ENCODE peak calls at places on chromosomes 16 and 17, in eight cellular contexts. W is ovary; L is BJ; X is stimulated activated CD4-positive, alpha-beta T cell treated with anti-CD3 and anti-CD28 coated beads, Interleukin-1b, Interleukin-23, amount 100 ng/mL, for 1 hour; K is NCI-H2029 treated with DMSO at 0.1 percent for 48 hours; J is ELR; O is activated B cell treated with CpG ODN at 0.5 μM for 24 hours; H is progenitor cell of endocrine pancreas. F is an unnamed sample.

GRCh38 chr17:5838661-5839300 is 231.4 kb upstream of the WSCD1 start:
- DNase-seq in J (no peak), O (no peak), L (no peak), H (no peak), X (no peak), W (no peak), K (no peak), F (no peak)

GRCh38 chr16:84453061-84453752 is 51.3 kb downstream of the MEAK7 start:
- DNase-seq in H (no peak), X (no peak), J (no peak), O (no peak), L (no peak), K (no peak), W (no peak), F (no peak)

GRCh38 chr17:12313786-12314185 is 293.1 kb downstream of the MAP2K4 start:
- DNase-seq in H (no peak), J (no peak), O (no peak), W (no peak), X (no peak), K (no peak), L (no peak), F (no peak)

GRCh38 chr17:38465420-38466345 is 37.4 kb downstream of the ARHGAP23 start:
- DNase-seq in O (no peak), H (no peak), W (peak), L (peak), K (no peak), J (peak), X (no peak), F (peak)

GRCh38 chr17:11334493-11334892 is 93.5 kb downstream of the SHISA6 start:
- DNase-seq in L (no peak), X (no peak), H (no peak), K (no peak), W (no peak), J (no peak), O (no peak), F (no peak)

GRCh38 chr17:79188048-79188447 is 113.4 kb downstream of the ENGASE start:
- DNase-seq in J (peak), O (no peak), X (no peak), H (peak), W (no peak), K (no peak), L (no peak), F (no peak)

GRCh38 chr16:13708361-13708760 is 211.6 kb upstream of the ERCC4 start:
- DNase-seq in X (no peak), H (no peak), J (no peak), W (no peak), K (no peak), O (no peak), L (no peak), F (no peak)

GRCh38 chr16:68696514-68696913 is 40.6 kb upstream of the CDH1 start:
- DNase-seq in K (peak), X (no peak), L (no peak), W (no peak), O (no peak), J (no peak), H (no peak), F (no peak)

GRCh38 chr17:75370288-75370687 is 35.2 kb downstream of the GRB2 start:
- DNase-seq in H (no peak), O (no peak), J (no peak), X (no peak), L (no peak), K (no peak), W (no peak), F (no peak)

GRCh38 chr17:47742319-47743181 is 9.5 kb downstream of the TBX21 start:
- DNase-seq in K (no peak), J (peak), H (peak), X (no peak), L (no peak), O (peak), W (peak), F (no peak)

GRCh38 chr16:64893386-64893785 is 228.5 kb downstream of the CDH11 start:
- DNase-seq in X (no peak), H (no peak), L (peak), O (no peak), W (no peak), K (no peak), J (no peak), F (no peak)

GRCh38 chr17:2962236-2962635 is 101.2 kb downstream of the OR1D5 start:
- DNase-seq in H (no peak), L (no peak), W (no peak), X (no peak), J (no peak), K (no peak), O (no peak), F (no peak)

GRCh38 chr17:34788696-34789095 is 172.6 kb downstream of the CCT6B start:
- DNase-seq in J (no peak), L (no peak), H (no peak), K (no peak), W (no peak), X (no peak), O (no peak), F (no peak)

GRCh38 chr16:66902648-66903543 is 15.8 kb downstream of the CDH16 start:
- DNase-seq in W (no peak), K (no peak), O (no peak), H (no peak), J (no peak), X (no peak), L (no peak), F (no peak)

GRCh38 chr17:15108992-15109391 is 156.1 kb downstream of the PMP22 start:
- DNase-seq in O (no peak), W (no peak), J (no peak), X (no peak), K (no peak), H (no peak), L (no peak), F (no peak)

GRCh38 chr17:40350410-40351184 is 13.9 kb downstream of the GJD3 start:
- DNase-seq in K (no peak), W (peak), J (no peak), L (no peak), H (peak), O (no peak), X (no peak), F (no peak)

GRCh38 chr17:81808778-81809555 is 5.0 kb downstream of the GCGR start:
- DNase-seq in L (no peak), H (no peak), X (no peak), K (no peak), O (no peak), J (no peak), W (no peak), F (no peak)

GRCh38 chr16:64866026-64866425 is 255.8 kb downstream of the CDH11 start:
- DNase-seq in J (no peak), H (no peak), L (no peak), O (no peak), X (no peak), W (no peak), K (no peak), F (no peak)

GRCh38 chr17:72110953-72111339 is 9.9 kb upstream of the SOX9 start:
- DNase-seq in J (no peak), X (no peak), L (no peak), H (no peak), K (no peak), O (no peak), W (no peak), F (no peak)

GRCh38 chr17:81834831-81835267 is at the start of gene PPP1R27:
- DNase-seq in H (no peak), X (no peak), W (no peak), J (no peak), L (no peak), O (no peak), K (no peak), F (no peak)

GRCh38 chr17:56597495-56597990 is 4.0 kb downstream of the NOG start:
- DNase-seq in O (no peak), W (peak), K (no peak), J (peak), L (no peak), H (peak), X (no peak), F (no peak)

GRCh38 chr17:41413353-41413752 is 11.0 kb downstream of the KRT37 start:
- DNase-seq in L (no peak), X (no peak), H (no peak), K (peak), J (no peak), O (no peak), W (no peak), F (no peak)

GRCh38 chr17:80789356-80789902 is 202.2 kb upstream of the CHMP6 start:
- DNase-seq in W (no peak), X (no peak), O (no peak), L (peak), J (peak), H (no peak), K (no peak), F (peak)

GRCh38 chr16:79045191-79045590 is 555.3 kb downstream of the MAF start:
- DNase-seq in O (no peak), W (no peak), J (no peak), L (no peak), X (no peak), K (no peak), H (no peak), F (no peak)

GRCh38 chr17:27403480-27404005 is 52.7 kb upstream of the KSR1 start:
- DNase-seq in X (no peak), L (no peak), W (no peak), K (no peak), O (no peak), H (no peak), J (no peak), F (no peak)

GRCh38 chr17:76558210-76559095 is 18.6 kb downstream of the PRCD start:
- DNase-seq in O (no peak), W (no peak), J (peak), H (no peak), L (no peak), X (no peak), K (peak), F (no peak)